ENCODE peak calls at places on chromosomes 16 and 17, in ten cellular contexts. O is AG09319, H is heart right ventricle, K is RWPE1, P is neural progenitor cell, G is cardiac muscle cell, A is mesothelial cell of epicardium, F is choroid plexus epithelial cell, I is AG04449, X is keratinocyte. B is an unnamed sample.

GRCh38 chr16:10338426-10338825 is 47.4 kb upstream of the ATF7IP2 start:
- DNase-seq in X (no peak), H (peak), P (no peak), K (no peak), A (no peak), F (peak), G (peak), O (no peak), I (no peak), B (no peak)

GRCh38 chr16:68267612-68268405 is 3.5 kb downstream of the SLC7A6 start:
- DNase-seq in I (no peak), X (no peak), K (no peak), G (no peak), P (peak), O (no peak), A (peak), H (no peak), F (peak), B (no peak)

GRCh38 chr17:77465358-77466041 is 324.7 kb downstream of the SEC14L1 start:
- DNase-seq in F (peak), K (no peak), A (no peak), G (no peak), P (peak), X (no peak), H (peak), O (no peak), I (no peak), B (peak)

GRCh38 chr17:57735230-57735629 is 9.9 kb downstream of the CCDC182 start:
- DNase-seq in K (no peak), O (no peak), F (no peak), X (no peak), A (no peak), P (no peak), H (no peak), G (no peak), I (no peak), B (no peak)

GRCh38 chr16:50841081-50841886 is 99.4 kb downstream of the CYLD start:
- DNase-seq in I (no peak), K (no peak), X (no peak), H (no peak), O (no peak), G (peak), F (peak), A (no peak), P (peak), B (peak)

GRCh38 chr17:79974786-79975497 is 60.7 kb downstream of the TBC1D16 start:
- DNase-seq in O (no peak), I (no peak), H (no peak), F (no peak), P (peak), X (no peak), G (no peak), K (no peak), A (no peak), B (no peak)

GRCh38 chr17:48378696-48379095 is 51.3 kb downstream of the SKAP1 start:
- DNase-seq in F (no peak), I (no peak), O (no peak), H (no peak), P (no peak), A (no peak), G (no peak), K (no peak), X (no peak), B (no peak)

GRCh38 chr16:7330709-7331108 is 1.9 kb upstream of the RBFOX1 start:
- DNase-seq in G (peak), K (no peak), H (no peak), A (no peak), F (no peak), I (no peak), P (no peak), X (no peak), O (no peak), B (no peak)

GRCh38 chr17:22266231-22266630 is 573.9 kb downstream of the KCNJ18 start:
- DNase-seq in O (no peak), G (no peak), F (no peak), P (no peak), H (no peak), A (no peak), I (no peak), X (no peak), K (no peak), B (no peak)

GRCh38 chr16:89890200-89890599 is 16.8 kb downstream of the TCF25 start:
- DNase-seq in X (no peak), G (no peak), K (no peak), I (no peak), H (no peak), O (no peak), A (no peak), F (no peak), P (no peak), B (no peak)

GRCh38 chr16:79185681-79186080 is 414.9 kb downstream of the MAF start:
- DNase-seq in F (no peak), G (no peak), H (no peak), O (no peak), A (no peak), P (no peak), K (no peak), X (no peak), I (no peak), B (no peak)

GRCh38 chr17:61574542-61575351 is 16.3 kb downstream of the NACA2 start:
- DNase-seq in A (peak), F (peak), X (no peak), K (peak), G (peak), P (peak), H (no peak), O (no peak), I (no peak), B (no peak)

GRCh38 chr17:60393840-60394529 is 2.1 kb upstream of the USP32 start:
- DNase-seq in I (no peak), H (no peak), K (no peak), G (no peak), O (no peak), P (peak), F (no peak), A (no peak), X (no peak), B (no peak)

GRCh38 chr17:17320911-17321220 is 17.7 kb downstream of the NT5M start:
- DNase-seq in X (no peak), F (no peak), G (no peak), P (no peak), H (no peak), I (no peak), O (no peak), A (no peak), K (no peak), B (no peak)

GRCh38 chr17:40303009-40303657 is 5.8 kb upstream of the RARA start:
- DNase-seq in I (no peak), F (peak), P (peak), K (peak), O (peak), A (no peak), H (no peak), X (no peak), G (no peak), B (no peak)

GRCh38 chr17:8628609-8629169 is 1.8 kb downstream of the MYH10 start:
- DNase-seq in A (no peak), K (no peak), F (no peak), I (no peak), X (no peak), H (no peak), P (no peak), O (no peak), G (no peak), B (no peak)

GRCh38 chr17:8629371-8630226 is 926 bp downstream of the MYH10 start:
- DNase-seq in F (no peak), P (peak), X (no peak), H (peak), G (peak), O (no peak), I (no peak), K (peak), A (peak), B (peak)

GRCh38 chr17:8630802-8631553 is 453 bp upstream of the MYH10 start:
- DNase-seq in P (peak), G (peak), K (peak), I (peak), X (peak), O (peak), F (peak), H (peak), A (peak), B (peak)

GRCh38 chr17:8631554-8631877 is 991 bp upstream of the MYH10 start:
- DNase-seq in F (no peak), P (no peak), I (no peak), K (no peak), H (no peak), X (no peak), A (no peak), O (no peak), G (no peak), B (no peak)

GRCh38 chr17:8630227-8630801 is at the start of gene MYH10:
- DNase-seq in F (no peak), K (peak), X (no peak), O (no peak), G (no peak), A (no peak), H (no peak), P (no peak), I (no peak), B (no peak)
- TF ChIP-seq CTCF in F (peak), K (no peak), X (no peak), O (peak), G (peak), A (peak), H (no peak), P (peak), I (peak), B (peak)

DNA sequence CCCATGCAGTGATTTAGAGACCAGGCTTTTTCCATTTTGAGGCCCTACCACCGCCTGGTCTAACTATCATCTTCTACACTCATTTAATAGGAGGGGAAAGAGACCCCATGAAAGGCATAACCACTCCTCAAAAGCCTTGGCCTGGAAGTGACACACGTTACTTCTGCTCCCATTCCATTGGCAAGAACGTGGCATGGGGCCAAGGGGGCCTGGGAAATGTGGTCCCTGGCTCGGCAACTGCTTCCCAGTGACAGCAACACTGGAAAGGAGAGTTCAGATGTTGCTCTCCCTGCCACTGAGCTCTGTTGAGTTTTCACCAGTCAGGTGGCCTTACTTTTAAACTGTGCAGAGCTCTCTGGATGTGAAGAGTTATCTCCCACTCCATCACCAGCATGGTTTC is 45.2 kb upstream of the MAP3K14 start:
- DNase-seq in G (no peak), I (no peak), K (no peak), A (no peak), P (no peak), H (no peak), F (no peak), O (no peak), X (no peak), B (no peak)
- TF ChIP-seq CTCF in G (no peak), I (no peak), K (no peak), A (no peak), P (no peak), H (no peak), F (no peak), O (no peak), X (no peak), B (no peak)

DNA sequence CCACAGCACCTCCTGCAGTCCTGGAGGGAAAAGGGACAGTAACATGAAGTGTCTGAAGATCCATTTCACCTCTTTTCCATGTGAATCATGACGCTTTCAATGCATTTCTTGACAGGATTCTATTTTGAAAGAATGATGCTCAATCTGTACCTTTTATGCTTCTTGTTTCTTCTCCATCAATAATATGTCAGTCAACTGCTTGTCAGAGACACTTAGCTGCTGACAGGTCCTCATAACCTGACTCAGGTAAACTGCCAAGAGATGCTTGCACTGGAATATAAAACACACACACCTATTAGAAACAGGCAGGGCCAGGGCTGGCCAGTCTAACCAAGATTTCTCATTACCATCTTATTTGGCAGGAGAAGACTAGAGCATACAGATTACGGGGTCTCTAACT is 21.6 kb downstream of the ZSWIM7 start:
- DNase-seq in G (no peak), I (no peak), K (no peak), A (no peak), O (no peak), X (no peak), F (no peak), H (no peak), P (no peak), B (no peak)
- TF ChIP-seq CTCF in G (no peak), I (no peak), K (no peak), A (no peak), O (no peak), X (no peak), F (no peak), H (no peak), P (no peak), B (no peak)

GRCh38 chr16:54928421-54929089 is 2.1 kb upstream of the IRX5 start:
- DNase-seq in H (peak), I (no peak), A (peak), X (no peak), P (peak), F (no peak), G (no peak), K (peak), O (no peak), B (peak)
- TF ChIP-seq CTCF in H (no peak), I (no peak), A (no peak), X (no peak), P (no peak), F (no peak), G (no peak), K (peak), O (no peak), B (no peak)

GRCh38 chr17:49548051-49548505 is 27.6 kb upstream of the NXPH3 start:
- DNase-seq in A (no peak), O (no peak), I (no peak), P (no peak), X (no peak), F (no peak), K (no peak), H (peak), G (no peak), B (no peak)

GRCh38 chr17:49549311-49549605 is 26.4 kb upstream of the NXPH3 start:
- DNase-seq in F (no peak), K (no peak), H (no peak), O (no peak), G (no peak), P (no peak), A (no peak), X (no peak), I (no peak), B (peak)

GRCh38 chr17:49547566-49547965 is 28.1 kb upstream of the NXPH3 start:
- DNase-seq in H (no peak), K (no peak), P (no peak), G (no peak), I (no peak), A (no peak), X (no peak), O (no peak), F (peak), B (peak)

GRCh38 chr17:49549691-49550678 is 25.7 kb upstream of the NXPH3 start:
- DNase-seq in X (no peak), P (no peak), O (no peak), K (no peak), A (no peak), G (no peak), F (no peak), H (no peak), I (no peak), B (peak)

GRCh38 chr17:49548506-49549310 is 27.0 kb upstream of the NXPH3 start:
- DNase-seq in I (no peak), O (no peak), X (no peak), G (peak), F (peak), K (no peak), P (peak), H (peak), A (no peak), B (peak)
- TF ChIP-seq CTCF in I (peak), O (peak), X (peak), G (peak), F (peak), K (peak), P (peak), H (peak), A (no peak), B (peak)

GRCh38 chr17:62791235-62792121 is 16.6 kb downstream of the MARCHF10 start:
- DNase-seq in P (no peak), A (peak), F (peak), K (no peak), I (peak), O (peak), H (no peak), X (no peak), G (peak), B (no peak)

GRCh38 chr17:62792122-62792800 is 15.9 kb downstream of the MARCHF10 start:
- DNase-seq in H (no peak), X (no peak), P (no peak), A (peak), K (no peak), F (peak), O (peak), G (no peak), I (peak), B (no peak)

GRCh38 chr17:62793919-62794665 is 14.0 kb downstream of the MARCHF10 start:
- DNase-seq in O (no peak), X (no peak), I (no peak), P (no peak), H (no peak), G (no peak), F (no peak), A (peak), K (no peak), B (no peak)

GRCh38 chr17:62797959-62798358 is 10.2 kb downstream of the MARCHF10 start:
- DNase-seq in X (no peak), A (no peak), F (no peak), H (no peak), I (no peak), G (no peak), P (no peak), K (no peak), O (no peak), B (no peak)

DNA sequence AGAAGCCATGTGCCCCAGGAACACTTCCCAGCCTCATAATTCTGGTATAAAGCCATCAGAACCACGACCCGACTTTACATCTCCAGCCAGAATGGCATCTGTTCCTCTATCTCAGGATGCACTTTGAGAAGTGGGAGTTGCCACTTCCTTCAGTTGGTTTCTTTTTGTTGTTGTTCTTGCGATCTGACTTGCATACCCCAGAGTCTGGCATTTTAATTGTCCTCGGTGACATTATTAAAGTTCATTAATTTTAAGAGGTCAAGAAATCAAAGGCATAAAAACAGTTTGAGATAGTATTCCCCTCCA is 13.5 kb downstream of the MARCHF10 start:
- DNase-seq in X (no peak), F (no peak), G (no peak), I (no peak), K (no peak), A (peak), H (no peak), O (no peak), P (no peak), B (no peak)
- TF ChIP-seq CTCF in X (no peak), F (no peak), G (no peak), I (no peak), K (no peak), A (no peak), H (no peak), O (no peak), P (no peak), B (no peak)